ENCODE peak calls at places on chromosome 7, in seven cellular contexts. L, K, Y, O, V, J and B are unnamed samples.

GRCh38 chr7:15326044-15326644 is 235.7 kb downstream of the AGMO start:
- DNase-seq in J (no peak), Y (no peak), L (no peak), V (peak), K (no peak), O (peak), B (peak)

GRCh38 chr7:77982926-77983550 is 184.5 kb downstream of the PHTF2 start:
- DNase-seq in V (no peak), Y (no peak), J (no peak), O (no peak), K (peak), L (no peak), B (no peak)

GRCh38 chr7:81887098-81887497 is 117.3 kb upstream of the HGF start:
- DNase-seq in O (peak), J (no peak), Y (no peak), V (peak), K (no peak), L (no peak), B (peak)

GRCh38 chr7:46626261-46627037 is 705.4 kb upstream of the IGFBP3 start:
- DNase-seq in V (no peak), L (no peak), O (no peak), J (no peak), K (no peak), Y (no peak), B (no peak)

GRCh38 chr7:131381069-131381838 is 53.6 kb downstream of the MKLN1 start:
- DNase-seq in O (no peak), V (peak), Y (peak), L (no peak), K (no peak), J (no peak), B (peak)

GRCh38 chr7:25619963-25620799 is 391.9 kb upstream of the NPVF start:
- DNase-seq in Y (no peak), K (no peak), L (peak), V (no peak), O (no peak), J (peak), B (peak)

GRCh38 chr7:95190515-95190914 is 133.8 kb downstream of the PON1 start:
- DNase-seq in O (no peak), L (no peak), J (no peak), K (no peak), V (no peak), Y (no peak), B (peak)

GRCh38 chr7:47422631-47423030 is 159.3 kb downstream of the TNS3 start:
- DNase-seq in Y (no peak), O (no peak), V (peak), J (no peak), K (no peak), L (no peak), B (peak)

DNA sequence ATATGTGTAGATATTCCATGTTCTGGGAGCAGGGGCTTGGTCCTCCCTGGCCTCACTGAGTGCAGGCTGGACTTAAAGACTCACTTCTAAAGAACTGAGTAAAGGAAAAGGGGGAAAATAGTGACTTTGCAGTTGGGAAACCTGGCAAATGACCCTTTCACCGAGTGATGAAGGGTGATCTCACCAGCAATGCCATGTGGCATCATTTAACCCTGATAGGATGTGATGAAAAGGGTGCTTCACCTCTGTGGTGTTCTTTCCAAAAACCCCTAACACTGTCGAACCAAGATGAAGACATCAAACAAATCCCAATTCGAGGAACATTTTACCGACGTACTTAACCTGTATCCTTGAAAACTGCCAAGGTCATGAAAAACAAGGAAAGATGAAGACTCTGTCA is 71.9 kb downstream of the AOAH start:
- DNase-seq in V (peak), O (no peak), J (no peak), Y (no peak), L (no peak), K (no peak), B (no peak)
- TF ChIP-seq CTCF in V (no peak), O (no peak), J (no peak), Y (no peak), L (no peak), K (no peak), B (no peak)

DNA sequence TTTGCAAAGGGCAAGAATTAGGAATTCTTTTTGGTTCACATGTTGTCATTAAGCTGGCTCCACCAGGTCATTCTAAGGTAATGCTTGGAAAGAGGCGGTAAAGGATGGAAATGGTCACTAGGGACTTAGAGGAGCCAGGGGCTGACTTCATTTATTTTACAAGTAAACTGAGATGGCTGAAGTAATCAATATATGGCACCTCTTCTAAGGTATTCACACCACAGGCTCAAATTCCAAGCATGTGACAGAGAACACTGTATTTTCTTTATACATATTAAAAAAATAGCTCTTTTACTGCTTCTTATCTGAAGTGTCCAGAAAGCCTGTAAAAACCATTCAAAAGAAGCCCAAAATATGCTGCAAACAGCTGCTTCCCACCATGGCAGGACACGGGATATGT is 239.0 kb downstream of the GLI3 start:
- DNase-seq in V (no peak), L (no peak), O (no peak), K (no peak), J (no peak), Y (no peak), B (no peak)
- H3K4me3 ChIP-seq in V (no peak), L (no peak), O (no peak), K (no peak), J (no peak), Y (no peak), B (no peak)

GRCh38 chr7:157612664-157613561 is 276.1 kb downstream of the DNAJB6 start:
- DNase-seq in O (no peak), J (peak), Y (no peak), K (no peak), V (no peak), L (peak), B (no peak)
- TF ChIP-seq CTCF in O (no peak), J (no peak), Y (no peak), K (no peak), V (no peak), L (no peak), B (no peak)

GRCh38 chr7:29292886-29293658 is 98.5 kb downstream of the CHN2 start:
- DNase-seq in J (no peak), Y (no peak), K (no peak), V (no peak), O (no peak), L (no peak), B (no peak)

GRCh38 chr7:29297194-29297890 is 102.8 kb downstream of the CHN2 start:
- DNase-seq in Y (no peak), V (no peak), L (no peak), J (no peak), O (no peak), K (no peak), B (no peak)

GRCh38 chr7:29299986-29300609 is 105.5 kb downstream of the CHN2 start:
- DNase-seq in J (no peak), V (no peak), L (no peak), Y (no peak), O (no peak), K (no peak), B (peak)

GRCh38 chr7:29300649-29301048 is 106.1 kb downstream of the CHN2 start:
- DNase-seq in V (no peak), L (no peak), K (no peak), O (no peak), J (no peak), Y (no peak), B (peak)

GRCh38 chr7:29296421-29296820 is 101.8 kb downstream of the CHN2 start:
- DNase-seq in J (no peak), K (no peak), V (no peak), L (no peak), Y (no peak), O (no peak), B (no peak)
- H3K4me3 ChIP-seq in J (no peak), K (no peak), V (no peak), L (no peak), Y (no peak), O (no peak), B (no peak)

GRCh38 chr7:134660242-134660785 is 13.7 kb downstream of the BPGM start:
- DNase-seq in Y (no peak), J (no peak), K (no peak), L (no peak), V (peak), O (no peak), B (no peak)
- TF ChIP-seq CTCF in Y (no peak), J (no peak), K (no peak), L (no peak), V (no peak), O (no peak), B (no peak)

GRCh38 chr7:831596-832291 is 532 bp upstream of the SUN1 start:
- DNase-seq in O (peak), V (peak), J (no peak), Y (peak), K (peak), L (no peak), B (peak)

GRCh38 chr7:833601-834258 is 1.5 kb downstream of the SUN1 start:
- DNase-seq in O (no peak), L (no peak), V (peak), J (no peak), K (no peak), Y (no peak), B (no peak)

GRCh38 chr7:832292-832967 is at the start of gene SUN1:
- DNase-seq in O (peak), V (peak), K (peak), L (no peak), Y (peak), J (no peak), B (peak)

GRCh38 chr7:834277-834676 is 2.0 kb downstream of the SUN1 start:
- DNase-seq in J (no peak), K (no peak), L (no peak), Y (no peak), V (no peak), O (no peak), B (no peak)

GRCh38 chr7:832968-833424 is 720 bp downstream of the SUN1 start:
- DNase-seq in K (no peak), J (no peak), L (no peak), V (no peak), O (no peak), Y (no peak), B (no peak)
- H3K4me3 ChIP-seq in K (peak), J (no peak), L (no peak), V (no peak), O (no peak), Y (no peak), B (no peak)

DNA sequence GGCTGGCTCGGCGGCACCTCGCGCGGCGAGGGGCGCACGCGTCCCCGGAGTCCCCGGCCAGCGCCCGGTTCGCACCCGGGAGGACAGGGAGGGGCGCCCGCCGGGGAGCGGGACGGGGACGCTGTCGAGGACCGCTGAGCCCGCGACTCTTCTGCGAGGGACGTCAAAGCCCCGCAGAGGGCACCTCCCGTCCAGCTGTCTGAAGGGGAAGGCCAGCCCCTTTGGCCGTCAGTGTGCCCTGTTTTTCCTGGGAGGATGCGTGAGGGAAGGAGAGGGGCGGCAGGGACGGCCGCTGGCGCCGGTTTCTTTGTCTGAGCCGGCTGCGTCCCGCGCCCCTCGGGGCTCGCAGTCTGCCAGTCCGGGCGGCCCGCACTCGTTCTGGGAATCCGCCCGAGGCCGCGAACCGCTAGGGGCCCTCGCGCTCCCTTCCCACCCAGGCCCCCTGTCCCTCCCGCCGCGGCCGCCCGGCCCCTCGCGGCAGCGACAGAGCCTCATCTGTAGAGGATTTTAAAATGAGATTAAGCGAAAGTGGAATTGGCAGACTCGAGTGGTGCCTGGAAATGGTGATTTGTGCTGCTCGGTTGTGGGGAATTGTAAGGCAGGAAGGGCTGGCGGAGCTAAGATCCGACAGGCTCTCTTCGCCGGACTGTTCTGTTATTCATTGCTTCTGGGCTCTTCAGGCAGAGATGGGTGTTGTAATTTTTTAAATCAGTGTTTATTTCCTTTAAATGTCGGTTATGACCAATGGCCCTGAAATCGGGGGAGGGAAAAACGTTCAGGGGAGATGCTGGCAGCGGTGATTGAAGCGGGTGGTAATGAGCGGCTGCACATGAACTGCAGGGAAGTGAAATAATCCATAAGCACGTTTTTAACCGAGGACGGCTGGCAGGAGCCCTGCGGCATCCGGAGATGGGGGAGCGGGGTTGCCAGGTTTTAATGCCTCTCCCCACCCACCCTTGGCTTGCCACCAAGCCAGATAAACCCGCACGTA is 622 bp upstream of the RELN start:
- DNase-seq in J (no peak), O (peak), L (no peak), V (peak), Y (no peak), K (no peak), B (peak)
- TF ChIP-seq CTCF in J (no peak), O (peak), L (no peak), V (peak), Y (no peak), K (no peak), B (no peak)

DNA sequence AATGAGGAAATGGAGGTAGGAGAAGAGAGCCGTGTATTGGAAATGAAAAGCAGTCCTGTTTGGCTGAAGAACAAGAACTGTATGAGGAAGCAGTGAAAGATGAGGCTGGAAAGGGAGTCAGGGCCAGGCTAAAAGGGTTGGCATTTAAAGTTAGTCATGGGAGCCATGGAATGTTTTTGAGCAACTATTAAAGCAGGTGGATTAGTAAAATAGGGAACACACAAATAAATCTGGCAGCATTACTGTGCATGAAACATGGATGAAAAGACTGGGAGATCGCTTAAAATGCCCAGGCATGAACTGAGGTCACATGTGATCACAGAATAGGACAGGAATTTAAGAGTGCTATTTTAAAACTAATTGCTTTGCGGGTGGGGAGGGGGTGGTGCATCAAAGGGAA is 1.4 kb upstream of the IFRD1 start:
- DNase-seq in V (no peak), Y (no peak), O (no peak), L (no peak), J (no peak), K (peak), B (no peak)
- H3K4me3 ChIP-seq in V (no peak), Y (no peak), O (no peak), L (no peak), J (no peak), K (no peak), B (no peak)